ENCODE peak calls at places on chromosomes 16 and 17, in five cellular contexts. One of them, this sample, is unnamed.

GRCh38 chr17:2025622-2026309 is 632 bp upstream of the RTN4RL1 start:
- DNase-seq in COR-L47: no peak
- DNase-seq in islet precursor cell: peak; percentile 94
- DNase-seq in KG1: no peak
- DNase-seq in fibroblast of the conjunctiva: peak; percentile 37
- DNase-seq in this sample: peak; percentile 68

GRCh38 chr17:81676906-81677305 is 6.7 kb downstream of the ARL16 start:
- DNase-seq in COR-L47: no peak
- DNase-seq in islet precursor cell: no peak
- DNase-seq in KG1: no peak
- DNase-seq in fibroblast of the conjunctiva: no peak
- DNase-seq in this sample: peak; percentile 21

GRCh38 chr17:2137342-2138098 is 82.6 kb downstream of the HIC1 start:
- DNase-seq in COR-L47: no peak
- DNase-seq in islet precursor cell: peak; percentile 93
- DNase-seq in KG1: no peak
- DNase-seq in fibroblast of the conjunctiva: no peak
- DNase-seq in this sample: no peak

GRCh38 chr16:84368327-84368996 is at the start of gene ATP2C2:
- DNase-seq in COR-L47: no peak
- DNase-seq in islet precursor cell: peak; percentile 89
- DNase-seq in KG1: no peak
- DNase-seq in fibroblast of the conjunctiva: no peak
- DNase-seq in this sample: no peak

GRCh38 chr17:8476741-8477140 is 41.1 kb downstream of the NDEL1 start:
- DNase-seq in COR-L47: no peak
- DNase-seq in islet precursor cell: no peak
- DNase-seq in KG1: no peak
- DNase-seq in fibroblast of the conjunctiva: no peak
- DNase-seq in this sample: no peak

GRCh38 chr17:71237903-71238538 is 882.8 kb upstream of the SOX9 start:
- DNase-seq in COR-L47: peak; percentile 50
- DNase-seq in islet precursor cell: no peak
- DNase-seq in KG1: no peak
- DNase-seq in fibroblast of the conjunctiva: peak; percentile 29
- DNase-seq in this sample: peak; percentile 83

GRCh38 chr16:15879255-15879804 is 9.1 kb downstream of the CEP20 start:
- DNase-seq in COR-L47: no peak
- DNase-seq in islet precursor cell: no peak
- DNase-seq in KG1: no peak
- DNase-seq in fibroblast of the conjunctiva: peak; percentile 89
- DNase-seq in this sample: no peak

GRCh38 chr16:69513180-69513966 is 52.4 kb upstream of the NFAT5 start:
- DNase-seq in COR-L47: no peak
- DNase-seq in islet precursor cell: peak; percentile 89
- DNase-seq in KG1: no peak
- DNase-seq in fibroblast of the conjunctiva: no peak
- DNase-seq in this sample: no peak

GRCh38 chr17:63421681-63422645 is 24.1 kb downstream of the CYB561 start:
- DNase-seq in COR-L47: no peak
- DNase-seq in islet precursor cell: peak; percentile 52
- DNase-seq in KG1: no peak
- DNase-seq in fibroblast of the conjunctiva: no peak
- DNase-seq in this sample: no peak

GRCh38 chr16:1650131-1650530 is 27.9 kb upstream of the JPT2 start:
- DNase-seq in COR-L47: no peak
- DNase-seq in islet precursor cell: no peak
- DNase-seq in KG1: no peak
- DNase-seq in fibroblast of the conjunctiva: no peak
- DNase-seq in this sample: no peak

GRCh38 chr17:6936370-6937028 is 59.4 kb upstream of the ALOX12 start:
- DNase-seq in COR-L47: peak; percentile 3
- DNase-seq in islet precursor cell: no peak
- DNase-seq in KG1: no peak
- DNase-seq in fibroblast of the conjunctiva: no peak
- DNase-seq in this sample: no peak

GRCh38 chr17:80104321-80104955 is 3.1 kb downstream of the GAA start:
- DNase-seq in COR-L47: peak; percentile 94
- DNase-seq in islet precursor cell: peak; percentile 77
- DNase-seq in KG1: no peak
- DNase-seq in fibroblast of the conjunctiva: no peak
- DNase-seq in this sample: peak; percentile 84

GRCh38 chr17:44022246-44022645 is 7.5 kb upstream of the TMEM101 start:
- DNase-seq in COR-L47: no peak
- DNase-seq in islet precursor cell: no peak
- DNase-seq in KG1: no peak
- DNase-seq in fibroblast of the conjunctiva: no peak
- DNase-seq in this sample: no peak

GRCh38 chr17:7357381-7357780 is 2.4 kb downstream of the TMEM95 start:
- DNase-seq in COR-L47: no peak
- DNase-seq in islet precursor cell: no peak
- DNase-seq in KG1: no peak
- DNase-seq in fibroblast of the conjunctiva: no peak
- DNase-seq in this sample: no peak

GRCh38 chr17:75404223-75404738 is 1.2 kb downstream of the GRB2 start:
- DNase-seq in COR-L47: peak; percentile 60
- DNase-seq in islet precursor cell: peak; percentile 90
- DNase-seq in KG1: peak; percentile 48
- DNase-seq in fibroblast of the conjunctiva: peak; percentile 66
- DNase-seq in this sample: peak; percentile 62

GRCh38 chr17:3602499-3602898 is 6.7 kb downstream of the TRPV1 start:
- DNase-seq in COR-L47: no peak
- DNase-seq in islet precursor cell: peak; percentile 68
- DNase-seq in KG1: no peak
- DNase-seq in fibroblast of the conjunctiva: no peak
- DNase-seq in this sample: no peak

GRCh38 chr16:57413301-57413730 is 8.7 kb downstream of the CCL17 start:
- DNase-seq in COR-L47: no peak
- DNase-seq in islet precursor cell: no peak
- DNase-seq in KG1: no peak
- DNase-seq in fibroblast of the conjunctiva: no peak
- DNase-seq in this sample: no peak

GRCh38 chr17:59666235-59666634 is 41.0 kb downstream of the PTRH2 start:
- DNase-seq in COR-L47: no peak
- DNase-seq in islet precursor cell: no peak
- DNase-seq in KG1: no peak
- DNase-seq in fibroblast of the conjunctiva: no peak
- DNase-seq in this sample: no peak

GRCh38 chr16:57711-58110 is 4.1 kb downstream of the SNRNP25 start:
- DNase-seq in COR-L47: no peak
- DNase-seq in islet precursor cell: no peak
- DNase-seq in KG1: no peak
- DNase-seq in fibroblast of the conjunctiva: no peak
- DNase-seq in this sample: no peak

GRCh38 chr16:25140459-25140858 is 28.9 kb downstream of the LCMT1 start:
- DNase-seq in COR-L47: no peak
- DNase-seq in islet precursor cell: peak; percentile 92
- DNase-seq in KG1: no peak
- DNase-seq in fibroblast of the conjunctiva: no peak
- DNase-seq in this sample: no peak

GRCh38 chr17:77531002-77531401 is 390.2 kb downstream of the SEC14L1 start:
- DNase-seq in COR-L47: peak; percentile 35
- DNase-seq in islet precursor cell: no peak
- DNase-seq in KG1: no peak
- DNase-seq in fibroblast of the conjunctiva: no peak
- DNase-seq in this sample: no peak

GRCh38 chr17:75228305-75228704 is 22.8 kb downstream of the NUP85 start:
- DNase-seq in COR-L47: no peak
- DNase-seq in islet precursor cell: peak; percentile 45
- DNase-seq in KG1: no peak
- DNase-seq in fibroblast of the conjunctiva: no peak
- DNase-seq in this sample: no peak

GRCh38 chr16:2156025-2156848 is 655 bp downstream of the TRAF7 start:
- DNase-seq in COR-L47: no peak
- DNase-seq in islet precursor cell: no peak
- DNase-seq in KG1: no peak
- DNase-seq in fibroblast of the conjunctiva: peak; percentile 49
- DNase-seq in this sample: no peak

GRCh38 chr17:62868008-62868407 is 59.9 kb upstream of the MARCHF10 start:
- DNase-seq in COR-L47: no peak
- DNase-seq in islet precursor cell: no peak
- DNase-seq in KG1: no peak
- DNase-seq in fibroblast of the conjunctiva: no peak
- DNase-seq in this sample: no peak

This sample was measured in NCI-H1092 treated with DMSO at 0.1 percent for 48 hours.